ENCODE peak calls at places on chromosomes 7 and 10, in five cellular contexts. F is A549; Y is CD4-positive, CD25-positive, alpha-beta regulatory T cell; Z is CD4-positive, alpha-beta T cell; D is neuronal stem cell. R is an unnamed sample.

GRCh38 chr10:13706604-13707003 is 119.8 kb downstream of the PRPF18 start:
- DNase-seq in Y (no peak), D (no peak), Z (no peak), F (no peak), R (no peak)

GRCh38 chr10:100625821-100626220 is 90.1 kb downstream of the HIF1AN start:
- DNase-seq in Z (no peak), Y (no peak), F (no peak), D (peak; percentile 32), R (no peak)

GRCh38 chr10:80519936-80520650 is 17.6 kb upstream of the SH2D4B start:
- DNase-seq in Y (no peak), D (no peak), Z (no peak), F (no peak), R (no peak)

GRCh38 chr7:148854975-148855374 is 29.1 kb downstream of the EZH2 start:
- DNase-seq in Y (no peak), D (no peak), Z (no peak), F (no peak), R (no peak)

GRCh38 chr7:36115448-36116321 is 37.4 kb upstream of the EEPD1 start:
- DNase-seq in F (peak; percentile 95), Z (peak; percentile 30), D (no peak), Y (no peak), R (peak; percentile 48)

GRCh38 chr10:63866747-63867140 is 345.5 kb downstream of the REEP3 start:
- DNase-seq in F (peak; percentile 22), Z (no peak), D (no peak), Y (no peak), R (no peak)

GRCh38 chr10:91000470-91000869 is 79.6 kb upstream of the ANKRD1 start:
- DNase-seq in D (no peak), Y (no peak), F (no peak), Z (no peak), R (no peak)

GRCh38 chr10:103854687-103855423 is 521 bp downstream of the SH3PXD2A start:
- DNase-seq in F (no peak), Y (peak; percentile 24), D (no peak), Z (peak; percentile 4), R (peak; percentile 45)

GRCh38 chr7:7221602-7222038 is 39.3 kb downstream of the C1GALT1 start:
- DNase-seq in Z (no peak), Y (no peak), F (peak; percentile 56), D (no peak), R (no peak)

GRCh38 chr10:83516788-83517187 is 622.5 kb upstream of the GHITM start:
- DNase-seq in D (no peak), Y (no peak), F (no peak), Z (no peak), R (no peak)

GRCh38 chr7:117946201-117946633 is 73.0 kb upstream of the CTTNBP2 start:
- DNase-seq in F (no peak), D (no peak), Y (no peak), Z (no peak), R (no peak)

GRCh38 chr7:154856737-154857136 is 146.2 kb downstream of the PAXIP1 start:
- DNase-seq in D (no peak), Y (no peak), F (no peak), Z (no peak), R (no peak)

GRCh38 chr10:33067917-33068316 is 109.9 kb upstream of the ITGB1 start:
- DNase-seq in Y (no peak), Z (no peak), F (no peak), D (no peak), R (no peak)

GRCh38 chr7:153566324-153566723 is 485.9 kb upstream of the DPP6 start:
- DNase-seq in F (no peak), Z (no peak), D (no peak), Y (no peak), R (no peak)

GRCh38 chr10:103800789-103801540 is 54.4 kb downstream of the SH3PXD2A start:
- DNase-seq in D (no peak), Y (peak; percentile 44), Z (peak; percentile 12), F (peak; percentile 18), R (no peak)

GRCh38 chr10:66746246-66746645 is 179.6 kb upstream of the LRRTM3 start:
- DNase-seq in F (no peak), Y (no peak), D (no peak), Z (no peak), R (no peak)

GRCh38 chr10:108787932-108788331 is 1135.4 kb downstream of the XPNPEP1 start:
- DNase-seq in Z (no peak), Y (no peak), D (no peak), F (no peak), R (no peak)

GRCh38 chr7:148584154-148584827 is 6.3 kb upstream of the C7orf33 start:
- DNase-seq in F (no peak), Z (no peak), D (no peak), Y (no peak), R (no peak)

GRCh38 chr7:122303971-122304603 is 463 bp downstream of the FEZF1 start:
- DNase-seq in F (no peak), D (no peak), Z (no peak), Y (no peak), R (no peak)

GRCh38 chr10:89391882-89392756 is at the start of gene IFIT1:
- DNase-seq in Y (peak; percentile 55), F (peak; percentile 81), Z (no peak), D (no peak), R (peak; percentile 65)

GRCh38 chr7:154857728-154858681 is 144.9 kb downstream of the PAXIP1 start:
- DNase-seq in Z (no peak), Y (no peak), F (peak; percentile 31), D (no peak), R (no peak)

GRCh38 chr10:23981520-23982309 is 227.2 kb upstream of the KIAA1217 start:
- DNase-seq in Y (no peak), D (no peak), Z (no peak), F (no peak), R (no peak)

GRCh38 chr7:94382746-94383145 is 11.9 kb upstream of the COL1A2 start:
- DNase-seq in F (peak; percentile 21), Z (no peak), D (no peak), Y (no peak), R (no peak)

GRCh38 chr7:90212149-90212495 is 582 bp downstream of the STEAP2 start:
- DNase-seq in F (peak; percentile 25), Y (no peak), Z (no peak), D (no peak), R (no peak)

GRCh38 chr10:58775960-58776574 is 263.4 kb downstream of the BICC1 start:
- DNase-seq in Y (no peak), D (no peak), Z (no peak), F (peak; percentile 32), R (no peak)

GRCh38 chr10:129055225-129055624 is 411.8 kb upstream of the MGMT start:
- DNase-seq in Y (no peak), Z (no peak), F (no peak), D (no peak), R (no peak)

GRCh38 chr7:2006231-2006771 is 226.4 kb downstream of the MAD1L1 start:
- DNase-seq in Z (no peak), D (no peak), Y (no peak), F (no peak), R (peak; percentile 9)

GRCh38 chr7:46651561-46652088 is 730.6 kb upstream of the IGFBP3 start:
- DNase-seq in F (no peak), Z (no peak), D (no peak), Y (no peak), R (no peak)

GRCh38 chr7:50427518-50427917 is 22.6 kb downstream of the FIGNL1 start:
- DNase-seq in F (no peak), D (no peak), Y (no peak), Z (no peak), R (no peak)

GRCh38 chr7:104111294-104111693 is 96.5 kb downstream of the ORC5 start:
- DNase-seq in Y (no peak), F (no peak), Z (no peak), D (no peak), R (no peak)

GRCh38 chr7:93551063-93551895 is 23.2 kb downstream of the CALCR start:
- DNase-seq in F (peak; percentile 63), Y (no peak), D (peak; percentile 33), Z (no peak), R (no peak)

GRCh38 chr10:80204193-80204714 is 1.1 kb downstream of the ANXA11 start:
- DNase-seq in F (peak; percentile 28), Z (no peak), Y (no peak), D (no peak), R (no peak)

GRCh38 chr7:106056513-106057203 is 55.5 kb downstream of the SYPL1 start:
- DNase-seq in Y (peak; percentile 74), D (no peak), F (peak; percentile 77), Z (peak; percentile 61), R (peak; percentile 71)

GRCh38 chr7:30321992-30322637 is 37.7 kb downstream of the ZNRF2 start:
- DNase-seq in F (no peak), D (no peak), Y (peak; percentile 53), Z (no peak), R (no peak)

GRCh38 chr10:86410542-86411124 is 44.0 kb upstream of the GRID1 start:
- DNase-seq in F (peak; percentile 63), Y (no peak), Z (no peak), D (no peak), R (no peak)

DNA sequence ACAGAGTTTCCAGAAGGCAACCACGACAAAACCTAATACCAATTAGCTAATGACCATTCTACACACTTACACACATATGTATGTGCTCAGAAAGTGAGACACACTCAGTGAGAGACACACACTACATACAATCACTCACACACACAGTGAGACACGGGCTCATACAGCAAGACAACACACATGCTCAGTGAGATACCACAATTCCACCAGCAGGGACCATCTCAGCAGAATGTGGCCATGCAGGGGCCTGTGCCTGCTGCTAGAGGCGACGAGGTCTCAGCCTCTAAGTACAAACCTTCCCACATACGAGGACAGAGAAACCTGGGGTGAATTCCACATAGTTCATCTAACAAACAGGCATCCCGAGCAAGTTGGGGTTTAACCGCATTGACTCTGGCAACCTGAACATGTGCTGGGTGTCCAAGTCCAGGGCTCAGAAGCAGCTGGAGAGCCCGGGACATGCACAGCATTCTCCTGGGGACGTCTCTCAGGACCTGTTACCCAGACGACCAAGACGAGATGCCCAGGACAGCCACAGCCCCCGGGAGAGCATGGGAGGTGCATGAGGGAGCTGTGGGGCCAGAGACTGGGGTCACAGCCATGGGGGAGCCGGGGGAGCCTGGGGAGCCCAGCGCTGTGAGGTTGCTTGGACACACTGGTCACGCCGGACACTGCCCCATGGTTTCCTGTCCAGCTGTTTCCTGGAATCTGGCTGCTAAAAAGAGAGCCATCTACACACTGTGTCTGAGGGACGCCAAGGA is 523.6 kb downstream of the PTPRN2 start:
- DNase-seq in Y (no peak), F (no peak), D (no peak), Z (no peak), R (no peak)
- H3K9me3 ChIP-seq in Y (peaks cover 9% of the 10 kb centered on the region), F (peaks cover 10% of the 10 kb centered on the region), D (peaks cover 16% of the 10 kb centered on the region), Z (no peaks in the 10 kb centered on the region), R (no peaks in the 10 kb centered on the region)

GRCh38 chr10:70650104-70650503 is 22.2 kb upstream of the ADAMTS14 start:
- DNase-seq in F (no peak), Y (no peak), D (no peak), Z (no peak), R (no peak)
- H3K9me3 ChIP-seq in F (peaks cover 8% of the 10 kb centered on the region), Y (peaks cover 46% of the 10 kb centered on the region), D (peaks cover 44% of the 10 kb centered on the region), Z (peaks cover 38% of the 10 kb centered on the region), R (no peaks in the 10 kb centered on the region)

DNA sequence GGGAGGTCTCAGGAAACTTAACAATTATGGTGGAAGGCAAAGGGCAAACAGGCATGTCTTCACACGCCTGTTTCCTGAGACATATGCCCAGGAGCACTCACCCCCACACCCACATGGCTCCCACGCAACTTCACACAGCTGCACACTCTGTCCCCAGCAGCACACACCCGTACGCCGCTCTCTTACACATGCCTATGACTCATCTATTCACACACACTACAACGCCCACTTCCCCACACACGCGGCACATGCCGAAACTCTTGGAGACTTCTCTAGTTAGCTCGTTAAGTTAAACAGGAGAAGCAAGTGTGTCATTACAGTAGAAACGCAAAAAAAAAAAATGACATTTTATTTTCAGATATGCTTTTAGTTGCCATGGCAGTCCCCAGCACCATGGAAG is 6.7 kb downstream of the CALN1 start:
- DNase-seq in D (no peak), Z (no peak), Y (no peak), F (no peak), R (peak; percentile 12)
- H3K9me3 ChIP-seq in D (no peaks in the 10 kb centered on the region), Z (no peaks in the 10 kb centered on the region), Y (no peaks in the 10 kb centered on the region), F (no peaks in the 10 kb centered on the region), R (no peaks in the 10 kb centered on the region)

GRCh38 chr10:17652585-17652984 is 8.6 kb downstream of the STAM start:
- DNase-seq in D (no peak), F (no peak), Y (no peak), Z (no peak), R (no peak)
- H3K9me3 ChIP-seq in D (peaks cover 2% of the 10 kb centered on the region), F (peaks cover 11% of the 10 kb centered on the region), Y (peaks cover 11% of the 10 kb centered on the region), Z (peaks cover 14% of the 10 kb centered on the region), R (no peaks in the 10 kb centered on the region)